ENCODE peak calls at places on chromosomes 3 and 15, in nine cellular contexts. U, F, I, S, L, K, G, O and Y are unnamed samples.

GRCh38 chr3:179149951-179150350 is 1.8 kb downstream of the PIK3CA start:
- DNase-seq in U (no peak), F (no peak), I (no peak), S (no peak), L (no peak), K (no peak), G (no peak), O (no peak), Y (no peak)

GRCh38 chr3:113264249-113264648 is 52.9 kb downstream of the BOC start:
- DNase-seq in U (no peak), F (no peak), I (no peak), S (no peak), L (no peak), K (no peak), G (no peak), O (no peak), Y (no peak)

GRCh38 chr3:69328903-69329302 is 57.0 kb downstream of the FRMD4B start:
- DNase-seq in U (no peak), F (no peak), I (no peak), S (no peak), L (no peak), K (no peak), G (no peak), O (no peak), Y (no peak)

GRCh38 chr3:150299221-150299620 is 108.9 kb upstream of the TSC22D2 start:
- DNase-seq in U (no peak), F (no peak), I (no peak), S (peak), L (no peak), K (no peak), G (no peak), O (no peak), Y (no peak)

GRCh38 chr3:160376681-160377080 is 22.3 kb downstream of the IFT80 start:
- DNase-seq in U (no peak), F (no peak), I (no peak), S (peak), L (peak), K (no peak), G (no peak), O (no peak), Y (no peak)

GRCh38 chr3:65831733-65832425 is 206.8 kb downstream of the MAGI1 start:
- DNase-seq in U (no peak), F (no peak), I (no peak), S (peak), L (peak), K (no peak), G (no peak), O (no peak), Y (no peak)

GRCh38 chr3:187714404-187714979 is 12.1 kb upstream of the RTP2 start:
- DNase-seq in U (no peak), F (no peak), I (no peak), S (peak), L (no peak), K (no peak), G (no peak), O (peak), Y (no peak)

GRCh38 chr3:55191911-55192787 is 264.3 kb upstream of the LRTM1 start:
- DNase-seq in U (no peak), F (no peak), I (no peak), S (peak), L (peak), K (no peak), G (no peak), O (no peak), Y (no peak)

GRCh38 chr3:184811999-184812844 is at the start of gene VPS8:
- DNase-seq in U (peak), F (peak), I (peak), S (peak), L (peak), K (peak), G (peak), O (peak), Y (peak)

DNA sequence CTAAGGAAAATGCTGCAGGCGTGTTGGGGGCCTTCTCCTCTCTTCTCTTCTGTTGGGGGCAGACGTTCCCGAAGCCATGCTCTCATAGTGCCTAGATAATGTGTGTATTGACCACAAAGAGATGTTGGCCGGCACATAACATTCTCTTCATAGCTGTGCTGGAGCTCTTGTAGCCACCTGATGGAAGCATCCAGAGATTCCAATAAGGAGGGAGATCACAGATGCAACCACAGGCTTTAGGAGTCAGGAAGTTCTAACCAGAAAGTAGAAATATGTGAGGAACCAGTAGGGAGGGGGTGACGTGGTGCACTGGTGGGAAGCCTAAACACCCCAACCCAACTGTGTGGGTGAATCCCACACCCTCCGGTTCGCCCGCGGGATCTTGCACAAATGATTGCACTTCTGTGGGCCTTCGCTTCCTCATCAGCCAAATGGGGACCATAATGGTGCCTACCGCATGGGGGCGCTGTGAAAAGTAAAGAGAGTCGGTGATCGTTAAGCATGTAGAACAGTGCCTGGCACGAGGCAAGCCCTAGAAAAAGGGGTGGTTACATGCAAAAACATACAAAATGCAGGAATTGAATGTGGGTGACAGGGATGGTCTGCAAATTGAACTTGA is 87.8 kb downstream of the TOP2B start:
- DNase-seq in U (no peak), F (no peak), I (no peak), S (no peak), L (no peak), K (no peak), G (no peak), O (no peak), Y (no peak)
- TF ChIP-seq CTCF in U (no peak), F (no peak), I (no peak), S (no peak), L (no peak), K (no peak), G (no peak), O (no peak), Y (no peak)

GRCh38 chr3:126309861-126310655 is 47.1 kb downstream of the KLF15 start:
- DNase-seq in U (peak), F (peak), I (no peak), S (no peak), L (no peak), K (no peak), G (no peak), O (no peak), Y (no peak)

GRCh38 chr3:126310816-126311215 is 46.4 kb downstream of the KLF15 start:
- DNase-seq in U (peak), F (peak), I (no peak), S (no peak), L (no peak), K (no peak), G (no peak), O (no peak), Y (no peak)

GRCh38 chr3:126313166-126313565 is 44.0 kb downstream of the KLF15 start:
- DNase-seq in U (peak), F (no peak), I (no peak), S (no peak), L (no peak), K (no peak), G (no peak), O (no peak), Y (no peak)

GRCh38 chr3:126312326-126312725 is 44.9 kb downstream of the KLF15 start:
- DNase-seq in U (peak), F (peak), I (no peak), S (no peak), L (no peak), K (no peak), G (no peak), O (no peak), Y (no peak)

DNA sequence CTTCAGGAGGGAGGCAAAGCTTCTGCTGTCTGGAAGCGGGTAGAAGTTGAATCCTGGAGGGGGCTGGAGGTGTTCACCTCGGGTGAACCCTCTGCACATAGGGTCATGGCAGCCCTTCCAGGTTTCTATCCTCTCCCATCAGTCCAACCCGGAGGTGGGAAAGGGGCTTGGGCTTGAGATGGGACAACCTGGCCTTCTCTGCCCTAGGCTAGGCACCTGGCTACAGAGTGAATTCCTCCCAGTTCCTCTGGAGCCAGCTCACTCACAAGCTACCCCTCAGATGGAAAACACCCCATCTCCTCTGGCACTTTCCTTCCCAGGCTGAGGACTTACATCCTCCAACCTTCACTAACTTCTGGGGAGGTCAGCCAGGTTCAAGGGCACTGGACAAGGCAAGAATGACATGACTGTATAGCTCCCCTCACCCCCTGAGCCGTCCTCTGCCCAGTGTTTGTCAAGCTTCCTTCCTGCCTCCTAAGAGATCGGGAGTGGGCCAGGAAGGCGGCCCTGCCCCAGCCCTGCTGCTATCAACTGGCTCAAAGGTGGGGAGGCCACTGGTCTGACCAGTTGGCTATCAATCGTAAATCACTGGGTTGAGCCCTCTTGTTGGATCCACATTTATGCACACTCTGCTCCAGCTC is 45.8 kb downstream of the KLF15 start:
- DNase-seq in U (peak), F (peak), I (no peak), S (no peak), L (no peak), K (no peak), G (no peak), O (no peak), Y (no peak)
- TF ChIP-seq CTCF in U (no peak), F (no peak), I (no peak), S (no peak), L (no peak), K (no peak), G (no peak), O (no peak), Y (no peak)

GRCh38 chr3:50552058-50552435 is 15.5 kb downstream of the C3orf18 start:
- DNase-seq in U (no peak), F (no peak), I (no peak), S (no peak), L (no peak), K (no peak), G (no peak), O (no peak), Y (no peak)

GRCh38 chr3:50552598-50552997 is 14.9 kb downstream of the C3orf18 start:
- DNase-seq in U (no peak), F (no peak), I (no peak), S (no peak), L (no peak), K (no peak), G (no peak), O (no peak), Y (no peak)

GRCh38 chr3:50549226-50549625 is 18.3 kb downstream of the C3orf18 start:
- DNase-seq in U (no peak), F (no peak), I (no peak), S (no peak), L (no peak), K (no peak), G (no peak), O (no peak), Y (no peak)

GRCh38 chr3:50550079-50550736 is 17.3 kb downstream of the C3orf18 start:
- DNase-seq in U (no peak), F (no peak), I (peak), S (peak), L (no peak), K (no peak), G (peak), O (no peak), Y (no peak)

GRCh38 chr3:50551293-50552057 is 16.1 kb downstream of the C3orf18 start:
- DNase-seq in U (no peak), F (no peak), I (no peak), S (peak), L (no peak), K (no peak), G (no peak), O (no peak), Y (no peak)
- TF ChIP-seq CTCF in U (no peak), F (no peak), I (no peak), S (no peak), L (no peak), K (peak), G (no peak), O (no peak), Y (no peak)

GRCh38 chr3:152177757-152178156 is 91.0 kb upstream of the MBNL1 start:
- DNase-seq in U (no peak), F (no peak), I (no peak), S (no peak), L (no peak), K (no peak), G (no peak), O (no peak), Y (no peak)

GRCh38 chr3:152185287-152185686 is 83.4 kb upstream of the MBNL1 start:
- DNase-seq in U (no peak), F (no peak), I (no peak), S (no peak), L (no peak), K (no peak), G (no peak), O (no peak), Y (no peak)

GRCh38 chr3:152185941-152186630 is 82.6 kb upstream of the MBNL1 start:
- DNase-seq in U (no peak), F (no peak), I (no peak), S (no peak), L (no peak), K (no peak), G (no peak), O (no peak), Y (no peak)

GRCh38 chr3:152183473-152183872 is 85.3 kb upstream of the MBNL1 start:
- DNase-seq in U (no peak), F (no peak), I (no peak), S (peak), L (no peak), K (no peak), G (no peak), O (no peak), Y (no peak)
- TF ChIP-seq CTCF in U (peak), F (peak), I (peak), S (peak), L (no peak), K (no peak), G (peak), O (peak), Y (no peak)

DNA sequence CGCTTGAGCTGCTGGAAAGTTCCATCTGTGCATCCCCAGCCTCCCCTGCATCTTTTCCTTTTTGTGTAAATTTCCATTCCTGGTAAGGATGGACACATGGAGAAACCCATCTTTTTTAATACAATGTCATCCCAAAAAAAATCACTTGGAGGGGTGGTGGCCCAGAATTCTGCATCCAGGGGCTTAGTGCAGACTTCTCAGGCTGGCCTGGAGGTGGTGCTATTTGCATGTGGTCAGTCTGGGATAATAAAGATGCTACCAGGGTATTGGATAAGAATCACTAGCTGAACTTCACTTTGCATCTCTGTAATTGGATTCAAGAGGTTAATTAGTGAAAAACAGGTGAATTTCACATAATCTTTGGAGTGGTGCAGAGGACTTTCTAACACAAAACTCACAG is 1.8 kb upstream of the ZSCAN2 start:
- DNase-seq in U (no peak), F (no peak), I (no peak), S (peak), L (no peak), K (no peak), G (no peak), O (no peak), Y (no peak)
- TF ChIP-seq CTCF in U (peak), F (peak), I (peak), S (peak), L (peak), K (peak), G (peak), O (peak), Y (peak)

DNA sequence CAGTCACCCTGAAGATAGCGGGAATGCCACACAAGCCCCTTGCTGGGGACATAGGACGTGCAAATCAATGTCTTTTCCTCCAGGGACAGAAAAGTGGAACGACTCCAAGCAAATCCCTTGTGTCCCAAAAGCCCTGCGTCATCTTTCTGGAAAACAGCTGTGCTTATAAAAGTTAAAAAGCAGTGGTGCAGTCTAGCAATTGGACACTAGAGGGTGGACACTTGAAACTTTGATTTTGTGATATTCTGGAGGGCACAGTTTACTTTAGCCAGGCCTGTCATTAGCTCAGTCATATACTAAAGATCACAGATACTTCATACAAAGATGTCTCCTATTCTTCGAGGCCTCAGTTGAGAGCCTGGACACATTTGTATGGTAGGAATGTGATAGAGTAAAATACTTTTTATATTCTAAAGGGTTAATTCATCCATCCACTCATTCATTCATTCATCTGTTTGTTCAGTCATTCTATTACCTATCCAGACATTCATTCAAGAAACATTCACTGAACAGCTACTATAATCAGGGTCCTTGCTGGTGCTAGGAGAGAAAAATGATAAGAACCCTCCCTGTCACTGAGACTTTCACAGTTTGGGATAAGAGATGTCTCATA is 63.8 kb upstream of the ANKRD34C start:
- DNase-seq in U (no peak), F (no peak), I (no peak), S (peak), L (no peak), K (no peak), G (no peak), O (no peak), Y (no peak)
- TF ChIP-seq CTCF in U (no peak), F (no peak), I (peak), S (peak), L (peak), K (peak), G (peak), O (peak), Y (peak)

GRCh38 chr15:66701422-66702034 is 508 bp upstream of the SMAD6 start:
- DNase-seq in U (peak), F (peak), I (peak), S (no peak), L (no peak), K (no peak), G (peak), O (no peak), Y (no peak)
- TF ChIP-seq CTCF in U (no peak), F (no peak), I (no peak), S (no peak), L (no peak), K (no peak), G (no peak), O (no peak), Y (no peak)

DNA sequence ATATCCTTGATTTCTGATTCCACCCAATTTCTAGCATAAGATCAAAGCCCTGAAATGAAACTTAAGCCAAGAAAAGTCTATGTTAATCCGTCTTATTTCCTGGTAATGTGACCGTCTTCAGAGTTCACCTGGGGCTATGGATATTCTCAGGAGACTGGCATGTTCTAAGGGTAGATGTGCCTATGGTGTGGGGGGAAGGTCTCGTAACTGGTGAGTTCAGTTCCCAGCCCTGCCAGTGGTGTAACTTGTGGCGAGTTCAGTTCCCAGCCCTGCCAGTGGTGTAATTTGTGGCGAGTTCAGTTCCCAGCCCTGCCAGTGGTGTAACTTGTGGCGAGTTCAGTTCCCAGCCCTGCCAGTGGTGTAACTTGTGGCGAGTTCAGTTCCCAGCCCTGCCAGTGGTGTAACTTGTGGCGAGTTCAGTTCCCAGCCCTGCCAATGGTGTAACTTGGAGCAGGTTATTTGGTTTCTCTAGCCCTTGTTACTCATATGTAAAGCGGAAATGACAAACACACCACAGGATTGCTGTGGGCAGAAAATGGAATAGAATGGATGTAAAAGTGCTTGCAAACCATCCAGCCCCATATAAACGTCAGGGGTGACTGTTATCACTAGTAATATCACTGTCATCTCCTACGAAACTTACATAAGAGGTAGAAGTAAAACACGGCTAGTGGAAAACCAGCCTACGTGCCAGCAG is 30.4 kb downstream of the SLC51A start:
- DNase-seq in U (no peak), F (no peak), I (no peak), S (no peak), L (peak), K (no peak), G (no peak), O (no peak), Y (no peak)
- TF ChIP-seq CTCF in U (no peak), F (no peak), I (no peak), S (no peak), L (no peak), K (no peak), G (no peak), O (no peak), Y (no peak)